ENCODE peak calls at places on chromosome 19, in four cellular contexts. X, T, P and C are unnamed samples.

GRCh38 chr19:52226652-52227051 is 36.8 kb downstream of the PPP2R1A start:
- DNase-seq in X (no peak), P (no peak), T (no peak), C (no peak)

GRCh38 chr19:8517551-8518442 is 3.8 kb upstream of the ZNF414 start:
- DNase-seq in T (no peak), X (no peak), P (no peak), C (no peak)

GRCh38 chr19:49157445-49158224 is at the start of gene TRPM4:
- DNase-seq in X (peak; percentile 96), T (peak; percentile 95), P (peak; percentile 98), C (peak; percentile 93)

GRCh38 chr19:44687898-44688297 is 11.1 kb upstream of the CEACAM16 start:
- DNase-seq in X (no peak), T (no peak), P (no peak), C (no peak)

GRCh38 chr19:11657307-11657706 is 60.0 kb downstream of the ZNF627 start:
- DNase-seq in T (no peak), X (no peak), P (peak; percentile 45), C (peak; percentile 80)

GRCh38 chr19:12995596-12996541 is 594 bp downstream of the NFIX start:
- DNase-seq in T (peak; percentile 64), P (no peak), X (no peak), C (peak; percentile 26)

GRCh38 chr19:40592170-40592569 is 9.0 kb upstream of the LTBP4 start:
- DNase-seq in T (no peak), P (no peak), X (no peak), C (peak; percentile 56)

GRCh38 chr19:54431255-54431838 is 16.1 kb downstream of the TTYH1 start:
- DNase-seq in T (no peak), X (peak; percentile 80), P (no peak), C (no peak)

GRCh38 chr19:35400773-35401100 is 29.9 kb downstream of the GPR42 start:
- DNase-seq in X (no peak), T (no peak), P (no peak), C (no peak)

GRCh38 chr19:4018140-4018613 is 10.6 kb downstream of the PIAS4 start:
- DNase-seq in X (no peak), T (no peak), P (no peak), C (no peak)

GRCh38 chr19:5293607-5294089 is 47.0 kb downstream of the PTPRS start:
- DNase-seq in X (peak; percentile 49), P (no peak), T (no peak), C (no peak)

GRCh38 chr19:35975608-35976214 is 19.3 kb upstream of the SDHAF1 start:
- DNase-seq in T (no peak), X (no peak), P (no peak), C (no peak)

GRCh38 chr19:4671182-4671851 is 1.2 kb upstream of the MYDGF start:
- DNase-seq in P (no peak), T (no peak), X (no peak), C (no peak)

GRCh38 chr19:6828306-6828697 is 55.8 kb downstream of the VAV1 start:
- DNase-seq in T (no peak), X (no peak), P (no peak), C (no peak)

GRCh38 chr19:12453495-12453894 is 12.7 kb upstream of the ZNF443 start:
- DNase-seq in P (peak; percentile 78), X (no peak), T (no peak), C (peak; percentile 4)

GRCh38 chr19:9883231-9883758 is 48.2 kb downstream of the PIN1 start:
- DNase-seq in T (no peak), X (no peak), P (no peak), C (no peak)

GRCh38 chr19:19911150-19911549 is 10.4 kb downstream of the ZNF93 start:
- DNase-seq in P (no peak), X (no peak), T (no peak), C (no peak)

GRCh38 chr19:5094768-5095567 is 126.1 kb downstream of the KDM4B start:
- DNase-seq in X (no peak), T (no peak), P (no peak), C (no peak)

GRCh38 chr19:16180611-16181010 is 4.6 kb upstream of the FAM32A start:
- DNase-seq in P (no peak), T (no peak), X (no peak), C (no peak)

GRCh38 chr19:16185925-16186234 is 670 bp downstream of the FAM32A start:
- DNase-seq in P (no peak), X (no peak), T (no peak), C (no peak)

GRCh38 chr19:16184665-16185122 is 516 bp upstream of the FAM32A start:
- DNase-seq in X (no peak), P (peak; percentile 38), T (no peak), C (no peak)

GRCh38 chr19:16188521-16188920 is 3.3 kb downstream of the FAM32A start:
- DNase-seq in T (no peak), X (no peak), P (no peak), C (no peak)

GRCh38 chr19:16185123-16185924 is at the start of gene FAM32A:
- DNase-seq in T (peak; percentile 99), P (peak; percentile 99), X (peak; percentile 100), C (peak; percentile 100)
- H3K4me1 ChIP-seq in T (no peaks in the 10 kb centered on the region), P (peaks cover 11% of the 10 kb centered on the region), X (peaks cover 45% of the 10 kb centered on the region), C (peaks cover 2% of the 10 kb centered on the region)

GRCh38 chr19:50739841-50740426 is 16.8 kb downstream of the CLEC11A start:
- DNase-seq in T (no peak), P (no peak), X (no peak), C (no peak)
- H3K4me1 ChIP-seq in T (no peaks in the 10 kb centered on the region), P (no peaks in the 10 kb centered on the region), X (no peaks in the 10 kb centered on the region), C (peaks cover 2% of the 10 kb centered on the region)

GRCh38 chr19:41868120-41868988 is 8.3 kb downstream of the RPS19 start:
- DNase-seq in P (peak; percentile 56), X (no peak), T (no peak), C (peak; percentile 89)
- H3K4me1 ChIP-seq in P (peaks cover 41% of the 10 kb centered on the region), X (peaks cover 95% of the 10 kb centered on the region), T (no peaks in the 10 kb centered on the region), C (peaks cover 5% of the 10 kb centered on the region)

DNA sequence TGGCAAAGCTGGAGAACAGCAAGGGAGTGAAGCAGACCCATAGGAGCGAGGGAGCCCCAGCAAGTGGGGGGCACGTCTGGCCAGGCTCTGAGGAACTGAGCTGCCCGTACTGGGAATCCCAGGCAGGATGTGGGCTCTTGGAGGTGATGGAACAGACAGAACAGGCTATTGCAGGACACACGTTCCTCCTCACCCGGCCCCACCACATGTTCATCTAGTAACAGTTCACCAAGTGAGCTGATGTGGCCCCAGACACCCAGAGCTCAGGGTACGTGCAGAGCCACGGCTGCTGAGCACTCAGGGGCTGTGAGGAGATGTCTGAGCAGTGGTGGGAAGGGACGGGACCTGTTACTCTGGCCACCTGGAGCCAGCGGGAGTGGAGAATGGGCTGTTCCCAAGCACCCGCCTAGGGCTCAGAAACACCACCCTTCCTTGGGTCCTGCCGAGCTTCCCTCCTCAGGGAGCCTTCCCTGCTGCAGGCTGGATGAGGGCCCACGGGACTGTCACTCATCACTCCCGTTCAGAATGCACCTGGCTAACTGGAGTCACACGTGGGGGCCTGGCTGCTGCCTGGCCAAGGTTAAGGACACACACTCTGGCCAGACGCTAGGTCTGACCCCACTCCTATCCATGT is 18.4 kb downstream of the ELL start:
- DNase-seq in X (no peak), P (no peak), T (no peak), C (peak; percentile 25)
- H3K4me1 ChIP-seq in X (peaks cover 100% of the 10 kb centered on the region), P (peaks cover 68% of the 10 kb centered on the region), T (peaks cover 10% of the 10 kb centered on the region), C (peaks cover 45% of the 10 kb centered on the region)

GRCh38 chr19:1622007-1622406 is 16.7 kb upstream of the UQCR11 start:
- DNase-seq in P (no peak), T (no peak), X (no peak), C (no peak)
- H3K4me1 ChIP-seq in P (no peaks in the 10 kb centered on the region), T (no peaks in the 10 kb centered on the region), X (no peaks in the 10 kb centered on the region), C (no peaks in the 10 kb centered on the region)

GRCh38 chr19:2661615-2662014 is 40.9 kb downstream of the GNG7 start:
- DNase-seq in P (no peak), T (no peak), X (no peak), C (no peak)
- H3K4me1 ChIP-seq in P (no peaks in the 10 kb centered on the region), T (no peaks in the 10 kb centered on the region), X (no peaks in the 10 kb centered on the region), C (no peaks in the 10 kb centered on the region)

GRCh38 chr19:18017275-18018083 is 9.5 kb downstream of the ARRDC2 start:
- DNase-seq in T (peak; percentile 53), P (no peak), X (no peak), C (no peak)
- H3K4me1 ChIP-seq in T (peaks cover 4% of the 10 kb centered on the region), P (peaks cover 21% of the 10 kb centered on the region), X (peaks cover 86% of the 10 kb centered on the region), C (peaks cover 3% of the 10 kb centered on the region)